ENCODE peak calls at places on chromosomes 7 and 10, in five cellular contexts. One of them, this sample, is unnamed.

GRCh38 chr10:86946215-86947170 is 10.9 kb downstream of the MMRN2 start:
- DNase-seq in HCT116: no peak
- DNase-seq in GM12878: no peak
- DNase-seq in WTC11: peak; percentile 3
- DNase-seq in HepG2: no peak
- DNase-seq in this sample: no peak

GRCh38 chr7:105493928-105494325 is 28.1 kb downstream of the PUS7 start:
- DNase-seq in HCT116: no peak
- DNase-seq in WTC11: no peak
- DNase-seq in GM12878: no peak
- DNase-seq in HepG2: no peak
- DNase-seq in this sample: no peak

GRCh38 chr7:73532224-73532623 is 10.1 kb upstream of the BAZ1B start:
- DNase-seq in HepG2: no peak
- DNase-seq in GM12878: no peak
- DNase-seq in HCT116: no peak
- DNase-seq in WTC11: no peak
- DNase-seq in this sample: no peak

GRCh38 chr7:69060516-69060915 is 537.8 kb upstream of the AUTS2 start:
- DNase-seq in HepG2: no peak
- DNase-seq in WTC11: no peak
- DNase-seq in GM12878: no peak
- DNase-seq in HCT116: no peak
- DNase-seq in this sample: no peak

GRCh38 chr10:69734416-69734796 is 67.3 kb upstream of the COL13A1 start:
- DNase-seq in GM12878: no peak
- DNase-seq in WTC11: no peak
- DNase-seq in HepG2: no peak
- DNase-seq in HCT116: no peak
- DNase-seq in this sample: no peak

GRCh38 chr10:8435186-8436055 is 380.9 kb downstream of the GATA3 start:
- DNase-seq in HepG2: no peak
- DNase-seq in WTC11: no peak
- DNase-seq in HCT116: no peak
- DNase-seq in GM12878: no peak
- DNase-seq in this sample: no peak

GRCh38 chr10:124253006-124253405 is 159.6 kb upstream of the CHST15 start:
- DNase-seq in GM12878: no peak
- DNase-seq in HepG2: no peak
- DNase-seq in HCT116: no peak
- DNase-seq in WTC11: no peak
- DNase-seq in this sample: no peak

GRCh38 chr10:132608511-132609195 is 71.1 kb downstream of the INPP5A start:
- DNase-seq in HCT116: no peak
- DNase-seq in HepG2: no peak
- DNase-seq in GM12878: no peak
- DNase-seq in WTC11: peak; percentile 8
- DNase-seq in this sample: no peak

GRCh38 chr10:71693377-71693776 is 26.2 kb downstream of the C10orf105 start:
- DNase-seq in GM12878: no peak
- DNase-seq in WTC11: no peak
- DNase-seq in HCT116: no peak
- DNase-seq in HepG2: no peak
- DNase-seq in this sample: no peak

GRCh38 chr10:51097546-51097945 is 23.3 kb downstream of the PRKG1 start:
- DNase-seq in WTC11: no peak
- DNase-seq in GM12878: no peak
- DNase-seq in HCT116: no peak
- DNase-seq in HepG2: no peak
- DNase-seq in this sample: no peak

GRCh38 chr7:41912426-41912825 is 209.5 kb upstream of the INHBA start:
- DNase-seq in GM12878: no peak
- DNase-seq in HCT116: no peak
- DNase-seq in WTC11: no peak
- DNase-seq in HepG2: no peak
- DNase-seq in this sample: no peak

GRCh38 chr10:89563861-89564478 is 28.6 kb upstream of the SLC16A12 start:
- DNase-seq in GM12878: peak; percentile 3
- DNase-seq in HCT116: peak; percentile 47
- DNase-seq in WTC11: no peak
- DNase-seq in HepG2: peak; percentile 32
- DNase-seq in this sample: peak; percentile 41

GRCh38 chr7:40570218-40570617 is 435.4 kb downstream of the SUGCT start:
- DNase-seq in GM12878: no peak
- DNase-seq in WTC11: no peak
- DNase-seq in HCT116: no peak
- DNase-seq in HepG2: no peak
- DNase-seq in this sample: no peak

GRCh38 chr7:154415709-154416399 is 363.7 kb downstream of the DPP6 start:
- DNase-seq in WTC11: no peak
- DNase-seq in HCT116: no peak
- DNase-seq in GM12878: no peak
- DNase-seq in HepG2: no peak
- DNase-seq in this sample: no peak

GRCh38 chr7:126079581-126079980 is 1150.0 kb upstream of the POT1 start:
- DNase-seq in HepG2: no peak
- DNase-seq in GM12878: peak; percentile 15
- DNase-seq in HCT116: no peak
- DNase-seq in WTC11: no peak
- DNase-seq in this sample: no peak

GRCh38 chr7:25575634-25576033 is 347.3 kb upstream of the NPVF start:
- DNase-seq in WTC11: no peak
- DNase-seq in HepG2: no peak
- DNase-seq in HCT116: no peak
- DNase-seq in GM12878: no peak
- DNase-seq in this sample: no peak

GRCh38 chr7:108824840-108825540 is 255.3 kb downstream of the DNAJB9 start:
- DNase-seq in HepG2: no peak
- DNase-seq in HCT116: peak; percentile 26
- DNase-seq in WTC11: no peak
- DNase-seq in GM12878: no peak
- DNase-seq in this sample: no peak

GRCh38 chr10:118118751-118119150 is 72.0 kb upstream of the RAB11FIP2 start:
- DNase-seq in WTC11: no peak
- DNase-seq in HCT116: no peak
- DNase-seq in GM12878: no peak
- DNase-seq in HepG2: no peak
- DNase-seq in this sample: no peak

GRCh38 chr7:68411742-68412141 is 1186.5 kb upstream of the AUTS2 start:
- DNase-seq in GM12878: no peak
- DNase-seq in WTC11: no peak
- DNase-seq in HepG2: no peak
- DNase-seq in HCT116: no peak
- DNase-seq in this sample: no peak

GRCh38 chr10:17751781-17752445 is at the start of gene TMEM236:
- DNase-seq in HCT116: no peak
- DNase-seq in HepG2: no peak
- DNase-seq in GM12878: no peak
- DNase-seq in WTC11: no peak
- DNase-seq in this sample: no peak
- TF ChIP-seq SP1 in HCT116: no peak
- TF ChIP-seq SP1 in HepG2: no peak
- TF ChIP-seq SP1 in GM12878: no peak
- TF ChIP-seq SP1 in WTC11: no peak
- TF ChIP-seq SP1 in this sample: no peak

DNA sequence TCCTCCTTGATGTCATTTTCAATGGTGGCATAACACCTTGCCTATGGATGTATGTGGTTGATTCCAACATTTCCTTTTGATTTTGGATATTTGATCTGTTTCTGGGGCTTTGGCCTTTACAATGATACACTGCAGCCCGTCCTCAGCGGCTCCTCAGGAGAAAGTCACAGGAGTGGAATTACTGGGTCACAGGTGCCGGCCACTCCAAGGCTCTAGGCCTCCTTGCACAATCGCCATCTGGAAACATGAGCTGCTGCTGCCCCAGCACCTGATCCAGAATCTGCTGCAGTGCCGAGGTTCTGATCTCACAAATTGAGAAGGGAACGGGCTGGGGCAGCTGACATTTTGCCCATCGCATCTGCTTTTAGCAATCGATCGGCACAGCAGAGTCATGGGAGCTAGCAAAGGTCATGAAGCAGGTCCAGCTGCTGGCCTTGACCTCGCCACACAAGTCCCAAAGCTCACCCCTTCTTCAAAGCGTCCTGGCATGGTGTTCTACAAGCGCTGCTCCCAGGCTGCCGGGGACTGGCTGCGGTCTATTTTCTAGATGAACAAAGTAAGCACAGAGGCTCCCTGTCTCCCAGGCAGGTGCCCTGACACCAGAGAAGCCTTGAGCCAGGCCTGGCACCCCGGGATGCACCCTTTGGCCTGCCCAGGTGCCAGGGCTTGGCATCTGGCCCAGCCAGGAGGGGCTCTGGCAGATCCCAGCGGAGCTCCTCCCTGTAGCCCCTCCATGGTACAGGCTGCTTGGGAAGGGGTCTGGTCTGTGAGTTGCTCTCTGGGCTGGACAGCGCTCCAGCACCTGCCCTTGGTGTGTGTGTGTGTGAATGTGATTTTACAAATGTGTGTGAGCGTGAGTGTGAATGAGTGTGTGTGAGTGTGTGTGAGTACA is 201.8 kb downstream of the GLRX3 start:
- DNase-seq in GM12878: no peak
- DNase-seq in HepG2: no peak
- DNase-seq in WTC11: no peak
- DNase-seq in HCT116: no peak
- DNase-seq in this sample: no peak
- TF ChIP-seq SP1 in GM12878: no peak
- TF ChIP-seq SP1 in HepG2: no peak
- TF ChIP-seq SP1 in WTC11: no peak
- TF ChIP-seq SP1 in HCT116: no peak
- TF ChIP-seq SP1 in this sample: no peak

DNA sequence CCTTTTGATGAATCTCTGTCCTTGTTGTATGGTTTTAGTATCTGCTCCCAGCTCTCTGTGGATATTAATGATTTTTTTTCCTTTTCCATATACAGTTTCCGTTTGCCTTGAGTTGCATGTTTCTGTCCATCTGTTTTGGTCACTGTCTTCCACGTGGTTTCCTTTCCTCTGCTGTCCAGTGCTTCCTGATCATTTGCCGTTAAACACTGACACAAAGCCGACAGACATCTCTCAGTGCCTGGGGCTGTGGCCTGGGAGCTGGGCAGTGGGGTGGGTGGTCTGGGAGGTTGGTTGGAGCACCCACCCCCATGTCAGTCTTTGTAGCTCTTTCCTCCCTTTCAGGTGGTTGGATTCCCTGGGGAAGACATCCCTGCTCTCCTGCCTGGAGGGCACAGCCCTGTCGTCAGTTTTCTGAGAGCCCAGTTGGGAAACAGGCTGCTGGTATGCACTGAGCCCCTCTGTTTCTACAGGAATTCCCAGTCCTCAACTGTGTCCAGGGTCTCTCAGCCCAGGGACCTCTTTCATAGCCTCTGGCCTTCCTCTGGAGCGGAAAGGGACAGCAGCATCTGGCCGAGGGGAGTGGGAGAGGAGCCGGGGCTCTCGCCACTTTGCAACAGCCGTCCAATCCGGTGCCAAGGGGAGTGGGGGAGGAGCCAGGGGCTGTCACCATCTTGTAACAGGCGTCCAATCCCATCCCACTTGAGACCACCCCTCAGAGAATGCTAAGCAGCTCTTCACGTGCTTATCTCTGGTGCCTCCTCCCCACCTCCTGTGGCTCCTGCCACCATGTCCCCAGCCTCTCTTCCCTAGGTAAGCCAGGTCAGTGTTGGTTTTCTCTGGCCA is 26.7 kb upstream of the MKI67 start:
- DNase-seq in GM12878: no peak
- DNase-seq in WTC11: peak; percentile 27
- DNase-seq in HCT116: no peak
- DNase-seq in HepG2: no peak
- DNase-seq in this sample: no peak
- TF ChIP-seq SP1 in GM12878: no peak
- TF ChIP-seq SP1 in WTC11: no peak
- TF ChIP-seq SP1 in HCT116: no peak
- TF ChIP-seq SP1 in HepG2: no peak
- TF ChIP-seq SP1 in this sample: no peak

GRCh38 chr7:16850772-16851466 is 30.9 kb downstream of the AGR3 start:
- DNase-seq in WTC11: peak; percentile 11
- DNase-seq in HCT116: no peak
- DNase-seq in GM12878: no peak
- DNase-seq in HepG2: no peak
- DNase-seq in this sample: no peak
- TF ChIP-seq SP1 in WTC11: no peak
- TF ChIP-seq SP1 in HCT116: no peak
- TF ChIP-seq SP1 in GM12878: no peak
- TF ChIP-seq SP1 in HepG2: no peak
- TF ChIP-seq SP1 in this sample: no peak

GRCh38 chr10:60521974-60522405 is 132.3 kb upstream of the ANK3 start:
- DNase-seq in WTC11: peak; percentile 15
- DNase-seq in HCT116: no peak
- DNase-seq in GM12878: no peak
- DNase-seq in HepG2: no peak
- DNase-seq in this sample: peak; percentile 9
- TF ChIP-seq SP1 in WTC11: no peak
- TF ChIP-seq SP1 in HCT116: no peak
- TF ChIP-seq SP1 in GM12878: no peak
- TF ChIP-seq SP1 in HepG2: no peak
- TF ChIP-seq SP1 in this sample: no peak